ENCODE peak calls at places on chromosomes 2 and 18, in eight cellular contexts. K, X, V, U, D, B, M and O are unnamed samples.

GRCh38 chr2:95121150-95121494 is 486 bp downstream of the MRPS5 start:
- DNase-seq in K (no peak), M (no peak), D (no peak), V (no peak), B (no peak), X (no peak), U (no peak), O (no peak)

GRCh38 chr2:30412392-30413321 is 34.4 kb upstream of the LCLAT1 start:
- DNase-seq in K (peak), X (no peak), B (peak), D (peak), U (no peak), V (peak), M (peak), O (no peak)

GRCh38 chr18:23689616-23690504 is 607 bp downstream of the LAMA3 start:
- DNase-seq in V (peak), X (no peak), K (peak), D (peak), U (peak), B (peak), M (no peak), O (no peak)

GRCh38 chr2:10494351-10495066 is 46.4 kb upstream of the ODC1 start:
- DNase-seq in U (no peak), K (no peak), D (no peak), M (no peak), V (no peak), B (no peak), X (no peak), O (no peak)

GRCh38 chr2:135843671-135844070 is 6.7 kb upstream of the LCT start:
- DNase-seq in B (peak), U (no peak), D (no peak), K (no peak), X (no peak), M (no peak), V (no peak), O (no peak)

GRCh38 chr18:58862851-58863538 is 1.7 kb upstream of the ZNF532 start:
- DNase-seq in V (no peak), X (no peak), K (peak), D (peak), U (peak), B (peak), M (peak), O (no peak)

GRCh38 chr18:79378416-79379250 is 17.1 kb upstream of the NFATC1 start:
- DNase-seq in B (peak), K (peak), V (peak), U (peak), D (peak), X (no peak), M (peak), O (no peak)

GRCh38 chr18:50286391-50287027 is 983 bp downstream of the CXXC1 start:
- DNase-seq in B (peak), X (no peak), U (no peak), V (no peak), D (peak), M (peak), K (no peak), O (no peak)

GRCh38 chr2:207143474-207144190 is 22.1 kb downstream of the KLF7 start:
- DNase-seq in V (peak), K (peak), D (peak), U (no peak), B (peak), X (no peak), M (peak), O (no peak)

GRCh38 chr2:201900362-201900761 is 94.0 kb downstream of the CDK15 start:
- DNase-seq in D (no peak), X (no peak), K (no peak), V (no peak), M (no peak), U (no peak), B (peak), O (no peak)

GRCh38 chr2:124267821-124268220 is 242.7 kb downstream of the CNTNAP5 start:
- DNase-seq in B (peak), K (peak), M (no peak), D (no peak), X (no peak), V (no peak), U (no peak), O (no peak)

GRCh38 chr2:194854941-194855340 is 802.1 kb upstream of the SLC39A10 start:
- DNase-seq in X (no peak), V (no peak), D (no peak), K (no peak), B (no peak), U (no peak), M (no peak), O (no peak)

GRCh38 chr2:160132761-160133160 is 67.3 kb downstream of the ITGB6 start:
- DNase-seq in D (no peak), X (no peak), V (no peak), K (no peak), M (no peak), U (no peak), B (no peak), O (no peak)

GRCh38 chr18:23871410-23871809 is 143.1 kb upstream of the TTC39C start:
- DNase-seq in M (no peak), B (no peak), K (peak), D (no peak), V (no peak), X (no peak), U (no peak), O (no peak)

GRCh38 chr18:54517521-54517920 is 73.5 kb upstream of the DYNAP start:
- DNase-seq in B (no peak), M (no peak), K (no peak), D (no peak), U (no peak), X (no peak), V (no peak), O (no peak)

GRCh38 chr2:109216332-109216731 is 87.3 kb downstream of the SH3RF3 start:
- DNase-seq in D (no peak), X (no peak), M (no peak), B (no peak), V (no peak), K (no peak), U (no peak), O (no peak)

GRCh38 chr18:12960846-12961397 is 13.1 kb downstream of the SEH1L start:
- DNase-seq in X (no peak), V (no peak), U (no peak), B (peak), D (no peak), M (no peak), K (peak), O (no peak)

GRCh38 chr2:223076573-223076972 is 24.6 kb downstream of the KCNE4 start:
- DNase-seq in M (no peak), D (no peak), X (no peak), B (no peak), K (no peak), U (no peak), V (no peak), O (peak)

GRCh38 chr18:2147866-2148265 is 423.4 kb downstream of the METTL4 start:
- DNase-seq in V (peak), K (peak), B (peak), D (no peak), M (peak), X (peak), U (no peak), O (no peak)

GRCh38 chr18:26458526-26459232 is 89.7 kb downstream of the KCTD1 start:
- DNase-seq in X (no peak), M (no peak), U (peak), D (no peak), B (peak), V (no peak), K (no peak), O (no peak)

GRCh38 chr18:22223263-22223960 is 54.0 kb downstream of the GATA6 start:
- DNase-seq in D (peak), V (peak), M (peak), K (peak), X (peak), B (peak), U (no peak), O (no peak)

GRCh38 chr2:207226671-207227061 is 60.9 kb upstream of the KLF7 start:
- DNase-seq in B (no peak), X (no peak), M (no peak), V (no peak), D (no peak), K (no peak), U (no peak), O (no peak)

GRCh38 chr2:144350151-144350802 is 169.6 kb downstream of the ZEB2 start:
- DNase-seq in D (no peak), V (no peak), K (no peak), X (no peak), U (no peak), B (peak), M (no peak), O (no peak)

GRCh38 chr18:76986391-76986790 is 146.2 kb downstream of the MBP start:
- DNase-seq in U (no peak), B (no peak), M (no peak), D (no peak), K (no peak), X (no peak), V (no peak), O (no peak)

GRCh38 chr2:31688282-31688681 is 107.5 kb upstream of the SRD5A2 start:
- DNase-seq in D (no peak), V (no peak), B (no peak), M (no peak), X (no peak), K (no peak), U (no peak), O (no peak)

GRCh38 chr2:134790487-134790886 is 47.9 kb upstream of the ACMSD start:
- DNase-seq in B (no peak), D (no peak), K (no peak), U (no peak), V (no peak), X (no peak), M (no peak), O (no peak)

GRCh38 chr2:58428553-58429284 is 187.6 kb upstream of the FANCL start:
- DNase-seq in B (peak), X (no peak), U (peak), D (peak), M (no peak), K (peak), V (peak), O (no peak)

GRCh38 chr18:23114171-23114881 is 21.0 kb upstream of the CABLES1 start:
- DNase-seq in K (no peak), D (no peak), U (no peak), V (no peak), B (peak), X (no peak), M (no peak), O (no peak)

GRCh38 chr18:56086176-56086575 is 498.2 kb upstream of the TCF4 start:
- DNase-seq in B (peak), D (no peak), M (no peak), K (no peak), X (no peak), U (no peak), V (no peak), O (no peak)

GRCh38 chr18:58102020-58102419 is 58.0 kb downstream of the NEDD4L start:
- DNase-seq in M (no peak), B (no peak), K (no peak), D (no peak), X (no peak), V (no peak), U (no peak), O (no peak)

GRCh38 chr2:10661846-10662245 is 27.9 kb downstream of the NOL10 start:
- DNase-seq in M (no peak), X (no peak), K (no peak), D (no peak), V (no peak), U (no peak), B (no peak), O (no peak)

GRCh38 chr2:105886029-105886454 is 141.3 kb downstream of the NCK2 start:
- DNase-seq in B (peak), V (no peak), U (no peak), M (no peak), D (no peak), X (no peak), K (no peak), O (peak)

GRCh38 chr2:53859354-53860159 is at the start of gene GPR75:
- DNase-seq in D (peak), K (peak), X (no peak), B (peak), V (peak), M (peak), U (no peak), O (no peak)

GRCh38 chr2:51201295-51201694 is 169.4 kb upstream of the NRXN1 start:
- DNase-seq in U (no peak), V (no peak), K (no peak), D (no peak), B (no peak), M (no peak), X (no peak), O (no peak)

GRCh38 chr2:145652546-145652945 is 1132.6 kb upstream of the ZEB2 start:
- DNase-seq in D (no peak), B (no peak), X (no peak), K (peak), V (no peak), M (no peak), U (no peak), O (no peak)

GRCh38 chr2:30267161-30267568 is 35.8 kb downstream of the LBH start:
- DNase-seq in X (no peak), M (no peak), V (no peak), D (no peak), B (no peak), U (no peak), K (no peak), O (no peak)

GRCh38 chr18:58272779-58273500 is 228.9 kb downstream of the NEDD4L start:
- DNase-seq in X (no peak), B (no peak), V (no peak), M (no peak), K (no peak), D (no peak), U (no peak), O (no peak)

GRCh38 chr2:43707255-43707654 is 31.0 kb upstream of the C1GALT1C1L start:
- DNase-seq in K (no peak), X (peak), M (peak), B (peak), V (peak), U (no peak), D (peak), O (no peak)

GRCh38 chr2:225328192-225328591 is 71.3 kb upstream of the NYAP2 start:
- DNase-seq in U (no peak), D (no peak), X (no peak), V (no peak), M (no peak), B (peak), K (peak), O (no peak)

GRCh38 chr2:207892676-207893402 is 123.1 kb upstream of the FZD5 start:
- DNase-seq in U (no peak), D (no peak), B (no peak), M (no peak), V (no peak), X (no peak), K (no peak), O (no peak)

GRCh38 chr2:154694881-154695280 is 3.6 kb upstream of the KCNJ3 start:
- DNase-seq in V (no peak), U (no peak), X (no peak), D (no peak), B (no peak), M (no peak), K (no peak), O (no peak)
- TF ChIP-seq CTCF in V (no peak), U (no peak), X (no peak), D (no peak), B (no peak), M (no peak), K (no peak), O (no peak)

GRCh38 chr18:67145586-67146292 is 370.8 kb downstream of the DSEL start:
- DNase-seq in X (no peak), B (no peak), V (no peak), M (no peak), U (no peak), D (no peak), K (peak), O (no peak)

GRCh38 chr18:67144342-67144741 is 372.2 kb downstream of the DSEL start:
- DNase-seq in B (no peak), X (no peak), K (no peak), U (no peak), M (no peak), D (no peak), V (no peak), O (no peak)

GRCh38 chr18:67140495-67140894 is 376.0 kb downstream of the DSEL start:
- DNase-seq in U (no peak), D (no peak), V (no peak), X (no peak), M (no peak), B (no peak), K (no peak), O (no peak)

GRCh38 chr18:67139899-67140298 is 376.6 kb downstream of the DSEL start:
- DNase-seq in V (no peak), M (no peak), U (no peak), K (no peak), B (no peak), X (no peak), D (no peak), O (no peak)

DNA sequence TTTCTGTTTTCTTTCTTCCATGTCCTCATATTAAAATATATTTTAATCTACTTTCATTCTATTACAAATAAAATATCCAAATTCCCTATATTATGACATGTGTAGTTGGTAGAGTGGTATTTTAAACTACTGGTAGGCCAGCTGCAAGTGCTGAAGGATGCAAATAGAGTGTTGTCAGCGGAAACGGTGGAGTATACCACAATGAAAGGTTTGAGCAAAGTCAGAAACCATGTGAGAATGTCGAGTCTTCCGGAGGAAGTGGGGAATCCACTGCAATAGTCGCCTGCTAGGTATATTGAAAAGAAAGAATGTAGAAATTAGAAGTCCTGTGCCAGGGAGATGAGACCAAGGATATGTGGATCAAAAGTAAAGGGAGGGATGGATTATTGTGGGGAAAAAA is 373.9 kb downstream of the DSEL start:
- DNase-seq in K (no peak), M (no peak), U (no peak), V (no peak), D (no peak), X (no peak), B (no peak), O (no peak)
- TF ChIP-seq CTCF in K (no peak), M (no peak), U (no peak), V (no peak), D (no peak), X (no peak), B (no peak), O (no peak)

GRCh38 chr2:204611764-204612163 is 66.5 kb downstream of the PARD3B start:
- DNase-seq in M (no peak), U (no peak), X (no peak), B (peak), V (no peak), D (no peak), K (no peak), O (no peak)

GRCh38 chr2:204615456-204615855 is 70.2 kb downstream of the PARD3B start:
- DNase-seq in B (no peak), X (no peak), K (no peak), U (no peak), V (no peak), D (no peak), M (no peak), O (no peak)

GRCh38 chr2:204611017-204611631 is 65.8 kb downstream of the PARD3B start:
- DNase-seq in K (peak), B (no peak), V (no peak), U (no peak), M (no peak), X (no peak), D (no peak), O (no peak)

GRCh38 chr2:204608261-204608660 is 63.0 kb downstream of the PARD3B start:
- DNase-seq in B (peak), U (no peak), K (no peak), M (no peak), X (peak), V (no peak), D (peak), O (peak)

DNA sequence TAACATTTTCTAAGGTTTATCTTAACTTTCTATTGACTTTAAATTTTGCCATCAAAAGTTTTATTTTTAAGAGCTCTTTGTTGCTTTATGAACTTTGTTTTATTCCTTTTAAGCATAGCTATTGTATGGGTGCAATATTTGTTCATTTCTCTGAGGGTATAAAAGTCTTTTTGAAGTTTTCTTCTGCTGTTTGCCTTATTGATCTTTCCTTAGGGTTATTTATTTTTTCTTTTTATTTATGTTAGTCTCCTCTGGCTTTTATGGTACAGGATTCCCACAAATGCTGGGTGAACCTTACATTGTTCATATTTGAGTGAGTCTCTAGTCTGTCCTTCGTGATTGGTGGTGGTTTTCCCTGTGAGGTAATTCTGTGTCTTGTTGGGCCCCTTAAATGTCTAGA is 68.4 kb downstream of the PARD3B start:
- DNase-seq in D (no peak), B (no peak), U (no peak), X (no peak), M (no peak), K (no peak), V (no peak), O (no peak)
- TF ChIP-seq CTCF in D (no peak), B (no peak), U (no peak), X (no peak), M (no peak), K (no peak), V (no peak), O (no peak)

GRCh38 chr18:69388222-69388621 is 12.5 kb upstream of the DOK6 start:
- DNase-seq in V (no peak), K (no peak), M (no peak), U (no peak), B (no peak), X (no peak), D (no peak), O (no peak)
- TF ChIP-seq CTCF in V (no peak), K (no peak), M (no peak), U (no peak), B (no peak), X (no peak), D (no peak), O (no peak)